ENCODE peak calls at places on chromosomes 4 and X, in nine cellular contexts. S, L, B, A, Y, I, D, Q and Z are unnamed samples.

GRCh38 chr4:166282081-166282770 is 409.2 kb downstream of the TLL1 start:
- DNase-seq in Y (peak; percentile 4), B (no peak), A (no peak), D (no peak), L (no peak), Q (no peak), S (no peak), I (no peak), Z (no peak)

GRCh38 chrX:53476371-53476770 is 42.2 kb upstream of the HSD17B10 start:
- DNase-seq in D (no peak), S (no peak), B (no peak), A (no peak), Y (peak; percentile 11), Q (peak; percentile 51), L (no peak), I (no peak), Z (no peak)

GRCh38 chr4:38678078-38678477 is 14.1 kb downstream of the KLF3 start:
- DNase-seq in D (no peak), I (no peak), S (no peak), A (no peak), Y (no peak), Q (peak; percentile 91), L (no peak), B (no peak), Z (no peak)

GRCh38 chr4:145840162-145840768 is 98.4 kb downstream of the ZNF827 start:
- DNase-seq in A (no peak), Q (peak; percentile 37), B (no peak), I (no peak), S (no peak), D (no peak), L (no peak), Y (peak; percentile 53), Z (no peak)

GRCh38 chr4:56435748-56436442 is at the start of gene PAICS:
- DNase-seq in L (peak; percentile 92), S (peak; percentile 97), D (peak; percentile 94), A (peak; percentile 93), I (peak; percentile 99), Y (peak; percentile 93), Q (peak; percentile 89), B (peak; percentile 96), Z (peak; percentile 98)

GRCh38 chr4:120055167-120055566 is 11.5 kb downstream of the MAD2L1 start:
- DNase-seq in D (no peak), S (no peak), L (no peak), Q (no peak), A (no peak), B (no peak), I (no peak), Y (no peak), Z (no peak)

GRCh38 chrX:55715847-55716246 is 1.7 kb upstream of the RRAGB start:
- DNase-seq in A (no peak), D (no peak), Y (no peak), B (no peak), Q (no peak), I (no peak), L (no peak), S (peak; percentile 50), Z (no peak)

GRCh38 chr4:15961778-15962510 is 1.0 kb downstream of the FGFBP2 start:
- DNase-seq in Q (no peak), S (no peak), D (no peak), Y (no peak), I (no peak), A (no peak), L (no peak), B (no peak), Z (no peak)

GRCh38 chr4:64940698-64941097 is 531.4 kb upstream of the TECRL start:
- DNase-seq in Q (no peak), B (no peak), L (no peak), Y (no peak), I (no peak), S (no peak), D (no peak), A (no peak), Z (no peak)

GRCh38 chr4:76365636-76366035 is 55.3 kb downstream of the CCDC158 start:
- DNase-seq in A (no peak), Y (no peak), Q (no peak), I (no peak), B (no peak), S (no peak), L (no peak), D (no peak), Z (no peak)

GRCh38 chr4:76896731-76897521 is 1.0 kb downstream of the SOWAHB start:
- DNase-seq in A (peak; percentile 17), I (peak; percentile 58), D (no peak), L (peak; percentile 41), S (peak; percentile 62), Q (no peak), B (peak; percentile 82), Y (peak; percentile 13), Z (peak; percentile 65)

GRCh38 chr4:56728512-56728911 is 47.4 kb upstream of the HOPX start:
- DNase-seq in L (no peak), S (no peak), A (peak; percentile 42), Q (peak; percentile 88), B (no peak), Y (peak; percentile 11), D (peak; percentile 33), I (no peak), Z (no peak)

GRCh38 chr4:41452484-41453225 is 85.3 kb upstream of the LIMCH1 start:
- DNase-seq in I (no peak), Y (no peak), A (no peak), S (no peak), Q (no peak), B (no peak), D (no peak), L (no peak), Z (no peak)

DNA sequence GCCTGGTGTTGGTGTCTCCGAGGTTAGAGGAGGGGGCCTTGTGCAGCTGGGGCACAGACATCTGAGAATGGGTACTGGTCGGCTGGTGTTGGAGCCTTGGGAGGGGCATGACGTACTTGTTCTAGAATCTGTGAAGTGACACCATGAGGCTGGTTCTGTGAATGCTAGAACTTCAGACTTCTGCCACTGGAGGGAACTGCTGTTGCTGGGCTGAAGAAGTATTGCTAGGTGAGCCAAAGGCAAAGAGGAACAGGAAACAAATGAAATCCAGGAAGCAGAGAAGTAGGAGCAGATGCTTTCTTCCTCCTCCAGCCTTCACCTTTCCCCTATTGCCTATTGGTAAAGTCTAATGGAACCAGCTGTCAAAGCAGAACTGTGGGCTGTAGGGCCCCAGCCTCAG is 120.9 kb upstream of the DDIT4L start:
- DNase-seq in I (peak; percentile 6), D (no peak), S (peak; percentile 39), L (no peak), Y (peak; percentile 41), A (no peak), B (no peak), Q (no peak), Z (no peak)
- TF ChIP-seq CTCF in I (no peak), D (no peak), S (peak; percentile 43), L (no peak), Y (no peak), A (no peak), B (peak; percentile 22), Q (peak; percentile 46), Z (no peak)

GRCh38 chr4:73518340-73518739 is 36.8 kb downstream of the AFM start:
- DNase-seq in Q (no peak), Y (no peak), I (no peak), B (no peak), L (no peak), D (no peak), A (no peak), S (no peak), Z (no peak)

GRCh38 chr4:73525611-73526010 is 44.1 kb downstream of the AFM start:
- DNase-seq in D (no peak), S (no peak), Q (no peak), I (no peak), L (no peak), Y (no peak), A (no peak), B (no peak), Z (no peak)

GRCh38 chr4:73523126-73523525 is 41.6 kb downstream of the AFM start:
- DNase-seq in L (no peak), Q (no peak), Y (no peak), B (no peak), I (no peak), D (no peak), A (no peak), S (no peak), Z (no peak)

GRCh38 chr4:73520821-73521220 is 39.3 kb downstream of the AFM start:
- DNase-seq in Y (peak; percentile 24), D (no peak), B (no peak), I (no peak), Q (peak; percentile 86), L (no peak), S (peak; percentile 52), A (no peak), Z (no peak)
- TF ChIP-seq CTCF in Y (no peak), D (no peak), B (no peak), I (no peak), Q (peak; percentile 24), L (no peak), S (no peak), A (no peak), Z (no peak)

GRCh38 chr4:2332201-2332975 is 70.5 kb upstream of the MXD4 start:
- DNase-seq in Q (no peak), I (no peak), D (no peak), Y (no peak), A (no peak), S (no peak), B (no peak), L (no peak), Z (no peak)

GRCh38 chr4:2331043-2331420 is 69.1 kb upstream of the MXD4 start:
- DNase-seq in B (no peak), A (no peak), L (no peak), Q (no peak), S (no peak), I (no peak), D (no peak), Y (no peak), Z (no peak)

GRCh38 chr4:2331519-2332200 is 69.8 kb upstream of the MXD4 start:
- DNase-seq in B (no peak), L (no peak), Y (no peak), D (no peak), Q (no peak), A (no peak), I (no peak), S (no peak), Z (no peak)

GRCh38 chr4:2332976-2333319 is 71.0 kb upstream of the MXD4 start:
- DNase-seq in Q (no peak), I (no peak), B (no peak), S (no peak), Y (no peak), A (no peak), D (no peak), L (no peak), Z (no peak)

GRCh38 chr4:2330119-2331042 is 68.5 kb upstream of the MXD4 start:
- DNase-seq in D (no peak), L (no peak), Q (peak; percentile 93), I (no peak), A (no peak), B (no peak), Y (peak; percentile 27), S (no peak), Z (no peak)
- TF ChIP-seq CTCF in D (no peak), L (no peak), Q (peak; percentile 41), I (no peak), A (no peak), B (peak; percentile 23), Y (no peak), S (no peak), Z (no peak)

GRCh38 chr4:58515206-58515605 is 1405.0 kb upstream of the IGFBP7 start:
- DNase-seq in B (no peak), S (no peak), L (no peak), A (no peak), D (no peak), I (no peak), Y (no peak), Q (no peak), Z (no peak)

GRCh38 chr4:58510652-58511051 is 1400.5 kb upstream of the IGFBP7 start:
- DNase-seq in Q (no peak), D (no peak), S (no peak), B (no peak), I (no peak), Y (no peak), A (no peak), L (no peak), Z (no peak)

GRCh38 chr4:58514299-58514698 is 1404.1 kb upstream of the IGFBP7 start:
- DNase-seq in L (no peak), B (no peak), D (no peak), A (no peak), I (no peak), Y (peak; percentile 0), S (no peak), Q (no peak), Z (no peak)
- TF ChIP-seq CTCF in L (no peak), B (peak; percentile 39), D (no peak), A (no peak), I (no peak), Y (no peak), S (peak; percentile 43), Q (no peak), Z (no peak)